ENCODE peak calls at places on chromosomes 7 and 10, in eight cellular contexts. One of them, this sample, is unnamed.

GRCh38 chr7:35524112-35524804 is 170.7 kb downstream of the HERPUD2 start:
- DNase-seq in mammary epithelial cell: peak; percentile 24
- DNase-seq in stimulated activated CD4-positive, alpha-beta T cell treated with anti-CD3 and anti-CD28 coated beads, Interleukin-12 subunit alpha, Interleukin-12 subunit beta, amount 100 ng/mL, for 48 hours: no peak
- DNase-seq in stimulated activated naive CD4-positive, alpha-beta T cell: no peak
- DNase-seq in ecto neural progenitor cell: no peak
- DNase-seq in testis: no peak
- DNase-seq in skeletal muscle cell: no peak
- DNase-seq in substantia nigra: no peak
- DNase-seq in this sample: no peak

GRCh38 chr7:138658889-138659288 is 42.3 kb downstream of the SVOPL start:
- DNase-seq in skeletal muscle cell: no peak
- DNase-seq in stimulated activated naive CD4-positive, alpha-beta T cell: no peak
- DNase-seq in testis: no peak
- DNase-seq in substantia nigra: no peak
- DNase-seq in mammary epithelial cell: no peak
- DNase-seq in ecto neural progenitor cell: no peak
- DNase-seq in stimulated activated CD4-positive, alpha-beta T cell treated with anti-CD3 and anti-CD28 coated beads, Interleukin-12 subunit alpha, Interleukin-12 subunit beta, amount 100 ng/mL, for 48 hours: no peak
- DNase-seq in this sample: no peak

GRCh38 chr7:37925620-37926019 is 5.2 kb downstream of the EPDR1 start:
- DNase-seq in testis: no peak
- DNase-seq in skeletal muscle cell: no peak
- DNase-seq in ecto neural progenitor cell: no peak
- DNase-seq in substantia nigra: no peak
- DNase-seq in stimulated activated CD4-positive, alpha-beta T cell treated with anti-CD3 and anti-CD28 coated beads, Interleukin-12 subunit alpha, Interleukin-12 subunit beta, amount 100 ng/mL, for 48 hours: no peak
- DNase-seq in stimulated activated naive CD4-positive, alpha-beta T cell: no peak
- DNase-seq in mammary epithelial cell: no peak
- DNase-seq in this sample: no peak

GRCh38 chr7:138981332-138982203 is at the start of gene KIAA1549:
- DNase-seq in mammary epithelial cell: peak; percentile 60
- DNase-seq in substantia nigra: no peak
- DNase-seq in stimulated activated naive CD4-positive, alpha-beta T cell: peak; percentile 20
- DNase-seq in skeletal muscle cell: peak; percentile 9
- DNase-seq in stimulated activated CD4-positive, alpha-beta T cell treated with anti-CD3 and anti-CD28 coated beads, Interleukin-12 subunit alpha, Interleukin-12 subunit beta, amount 100 ng/mL, for 48 hours: peak; percentile 59
- DNase-seq in testis: peak; percentile 53
- DNase-seq in ecto neural progenitor cell: peak; percentile 85
- DNase-seq in this sample: peak; percentile 38

GRCh38 chr7:11194492-11194891 is 220.8 kb downstream of the PHF14 start:
- DNase-seq in skeletal muscle cell: no peak
- DNase-seq in substantia nigra: no peak
- DNase-seq in ecto neural progenitor cell: no peak
- DNase-seq in stimulated activated naive CD4-positive, alpha-beta T cell: no peak
- DNase-seq in testis: no peak
- DNase-seq in stimulated activated CD4-positive, alpha-beta T cell treated with anti-CD3 and anti-CD28 coated beads, Interleukin-12 subunit alpha, Interleukin-12 subunit beta, amount 100 ng/mL, for 48 hours: no peak
- DNase-seq in mammary epithelial cell: no peak
- DNase-seq in this sample: no peak

GRCh38 chr7:112137141-112138101 is 68.8 kb downstream of the DOCK4 start:
- DNase-seq in skeletal muscle cell: no peak
- DNase-seq in stimulated activated CD4-positive, alpha-beta T cell treated with anti-CD3 and anti-CD28 coated beads, Interleukin-12 subunit alpha, Interleukin-12 subunit beta, amount 100 ng/mL, for 48 hours: no peak
- DNase-seq in ecto neural progenitor cell: no peak
- DNase-seq in substantia nigra: no peak
- DNase-seq in mammary epithelial cell: no peak
- DNase-seq in testis: no peak
- DNase-seq in stimulated activated naive CD4-positive, alpha-beta T cell: no peak
- DNase-seq in this sample: no peak

GRCh38 chr10:3090914-3091313 is 23.6 kb downstream of the PFKP start:
- DNase-seq in stimulated activated CD4-positive, alpha-beta T cell treated with anti-CD3 and anti-CD28 coated beads, Interleukin-12 subunit alpha, Interleukin-12 subunit beta, amount 100 ng/mL, for 48 hours: no peak
- DNase-seq in substantia nigra: peak; percentile 50
- DNase-seq in skeletal muscle cell: peak; percentile 32
- DNase-seq in testis: no peak
- DNase-seq in stimulated activated naive CD4-positive, alpha-beta T cell: no peak
- DNase-seq in mammary epithelial cell: peak; percentile 78
- DNase-seq in ecto neural progenitor cell: no peak
- DNase-seq in this sample: no peak

GRCh38 chr10:24762966-24763623 is 39.4 kb upstream of the ARHGAP21 start:
- DNase-seq in skeletal muscle cell: peak; percentile 4
- DNase-seq in substantia nigra: no peak
- DNase-seq in ecto neural progenitor cell: no peak
- DNase-seq in mammary epithelial cell: peak; percentile 12
- DNase-seq in testis: no peak
- DNase-seq in stimulated activated naive CD4-positive, alpha-beta T cell: no peak
- DNase-seq in stimulated activated CD4-positive, alpha-beta T cell treated with anti-CD3 and anti-CD28 coated beads, Interleukin-12 subunit alpha, Interleukin-12 subunit beta, amount 100 ng/mL, for 48 hours: no peak
- DNase-seq in this sample: no peak

GRCh38 chr7:158394936-158395335 is 192.7 kb downstream of the PTPRN2 start:
- DNase-seq in mammary epithelial cell: no peak
- DNase-seq in skeletal muscle cell: no peak
- DNase-seq in stimulated activated CD4-positive, alpha-beta T cell treated with anti-CD3 and anti-CD28 coated beads, Interleukin-12 subunit alpha, Interleukin-12 subunit beta, amount 100 ng/mL, for 48 hours: peak; percentile 11
- DNase-seq in ecto neural progenitor cell: peak; percentile 84
- DNase-seq in testis: peak; percentile 68
- DNase-seq in stimulated activated naive CD4-positive, alpha-beta T cell: peak; percentile 19
- DNase-seq in substantia nigra: no peak
- DNase-seq in this sample: peak; percentile 11

GRCh38 chr7:140182917-140183316 is 6.1 kb upstream of the KDM7A start:
- DNase-seq in substantia nigra: no peak
- DNase-seq in stimulated activated CD4-positive, alpha-beta T cell treated with anti-CD3 and anti-CD28 coated beads, Interleukin-12 subunit alpha, Interleukin-12 subunit beta, amount 100 ng/mL, for 48 hours: no peak
- DNase-seq in skeletal muscle cell: no peak
- DNase-seq in mammary epithelial cell: no peak
- DNase-seq in testis: no peak
- DNase-seq in ecto neural progenitor cell: no peak
- DNase-seq in stimulated activated naive CD4-positive, alpha-beta T cell: no peak
- DNase-seq in this sample: no peak

GRCh38 chr7:37193775-37194135 is 254.9 kb downstream of the ELMO1 start:
- DNase-seq in substantia nigra: no peak
- DNase-seq in stimulated activated naive CD4-positive, alpha-beta T cell: no peak
- DNase-seq in stimulated activated CD4-positive, alpha-beta T cell treated with anti-CD3 and anti-CD28 coated beads, Interleukin-12 subunit alpha, Interleukin-12 subunit beta, amount 100 ng/mL, for 48 hours: no peak
- DNase-seq in mammary epithelial cell: no peak
- DNase-seq in ecto neural progenitor cell: no peak
- DNase-seq in testis: no peak
- DNase-seq in skeletal muscle cell: no peak
- DNase-seq in this sample: no peak

GRCh38 chr10:1634239-1634638 is 103.1 kb downstream of the ADARB2 start:
- DNase-seq in ecto neural progenitor cell: no peak
- DNase-seq in mammary epithelial cell: no peak
- DNase-seq in testis: no peak
- DNase-seq in stimulated activated naive CD4-positive, alpha-beta T cell: no peak
- DNase-seq in stimulated activated CD4-positive, alpha-beta T cell treated with anti-CD3 and anti-CD28 coated beads, Interleukin-12 subunit alpha, Interleukin-12 subunit beta, amount 100 ng/mL, for 48 hours: no peak
- DNase-seq in skeletal muscle cell: no peak
- DNase-seq in substantia nigra: no peak
- DNase-seq in this sample: no peak

GRCh38 chr10:62007145-62007544 is 105.6 kb downstream of the ARID5B start:
- DNase-seq in testis: no peak
- DNase-seq in stimulated activated naive CD4-positive, alpha-beta T cell: no peak
- DNase-seq in substantia nigra: no peak
- DNase-seq in skeletal muscle cell: no peak
- DNase-seq in stimulated activated CD4-positive, alpha-beta T cell treated with anti-CD3 and anti-CD28 coated beads, Interleukin-12 subunit alpha, Interleukin-12 subunit beta, amount 100 ng/mL, for 48 hours: no peak
- DNase-seq in ecto neural progenitor cell: no peak
- DNase-seq in mammary epithelial cell: no peak
- DNase-seq in this sample: no peak

GRCh38 chr7:50304158-50304910 is at the start of gene IKZF1:
- DNase-seq in mammary epithelial cell: peak; percentile 5
- DNase-seq in stimulated activated CD4-positive, alpha-beta T cell treated with anti-CD3 and anti-CD28 coated beads, Interleukin-12 subunit alpha, Interleukin-12 subunit beta, amount 100 ng/mL, for 48 hours: peak; percentile 68
- DNase-seq in skeletal muscle cell: no peak
- DNase-seq in substantia nigra: no peak
- DNase-seq in ecto neural progenitor cell: peak; percentile 71
- DNase-seq in testis: peak; percentile 53
- DNase-seq in stimulated activated naive CD4-positive, alpha-beta T cell: peak; percentile 70
- DNase-seq in this sample: peak; percentile 57

GRCh38 chr7:77310982-77311381 is 105.2 kb downstream of the GSAP start:
- DNase-seq in stimulated activated naive CD4-positive, alpha-beta T cell: no peak
- DNase-seq in skeletal muscle cell: no peak
- DNase-seq in mammary epithelial cell: no peak
- DNase-seq in ecto neural progenitor cell: no peak
- DNase-seq in testis: no peak
- DNase-seq in substantia nigra: no peak
- DNase-seq in stimulated activated CD4-positive, alpha-beta T cell treated with anti-CD3 and anti-CD28 coated beads, Interleukin-12 subunit alpha, Interleukin-12 subunit beta, amount 100 ng/mL, for 48 hours: no peak
- DNase-seq in this sample: no peak

GRCh38 chr7:24936121-24936824 is 43.7 kb downstream of the OSBPL3 start:
- DNase-seq in substantia nigra: no peak
- DNase-seq in skeletal muscle cell: no peak
- DNase-seq in stimulated activated naive CD4-positive, alpha-beta T cell: no peak
- DNase-seq in mammary epithelial cell: no peak
- DNase-seq in stimulated activated CD4-positive, alpha-beta T cell treated with anti-CD3 and anti-CD28 coated beads, Interleukin-12 subunit alpha, Interleukin-12 subunit beta, amount 100 ng/mL, for 48 hours: no peak
- DNase-seq in testis: no peak
- DNase-seq in ecto neural progenitor cell: no peak
- DNase-seq in this sample: no peak

This sample was measured in activated CD4-positive, alpha-beta T cell treated with anti-CD3 and anti-CD28 coated beads, Interleukin-2, amount 10 ng/mL, durations not matched to agents 7 days and 5 days.